ENCODE peak calls at places on chromosomes 12 and 14, in nine cellular contexts. V is PC-3, L is GM23248, B is GM23338, J is hepatocyte, Q is neural progenitor cell, I is HCT116, O is MM.1S, N is SK-N-SH. Z is an unnamed sample. For H3K79me2, the result is how much of the 10 kb centered on the place peaks cover.

GRCh38 chr12:108630481-108631207 is 3.0 kb downstream of the SELPLG start:
- DNase-seq in V (peak), L (peak), B (no peak), J (no peak), Q (no peak), I (no peak), O (no peak), N (no peak), Z (peak)

GRCh38 chr14:28083456-28083855 is 683.1 kb upstream of the FOXG1 start:
- DNase-seq in V (peak), L (no peak), B (no peak), J (no peak), Q (peak), I (no peak), O (no peak), N (no peak), Z (no peak)

GRCh38 chr14:76868453-76869170 is 42.4 kb downstream of the LRRC74A start:
- DNase-seq in V (no peak), L (no peak), B (peak), J (no peak), Q (no peak), I (no peak), O (no peak), N (no peak), Z (no peak)

GRCh38 chr14:49950275-49951250 is 57.7 kb downstream of the ARF6 start:
- DNase-seq in V (peak), L (no peak), B (no peak), J (no peak), Q (no peak), I (peak), O (no peak), N (no peak), Z (no peak)

GRCh38 chr12:55652352-55652751 is 15.7 kb downstream of the OR10P1 start:
- DNase-seq in V (no peak), L (no peak), B (no peak), J (no peak), Q (no peak), I (no peak), O (no peak), N (no peak), Z (no peak)

GRCh38 chr14:21440857-21441256 is 15.1 kb downstream of the CHD8 start:
- DNase-seq in V (no peak), L (no peak), B (no peak), J (no peak), Q (no peak), I (no peak), O (no peak), N (peak), Z (no peak)

GRCh38 chr12:121764808-121765207 is 28.7 kb downstream of the RHOF start:
- DNase-seq in V (no peak), L (no peak), B (no peak), J (no peak), Q (no peak), I (no peak), O (no peak), N (no peak), Z (no peak)

GRCh38 chr14:37864861-37865718 is 269.7 kb downstream of the TTC6 start:
- DNase-seq in V (peak), L (peak), B (no peak), J (peak), Q (no peak), I (no peak), O (no peak), N (no peak), Z (no peak)

GRCh38 chr14:55609681-55610080 is 29.7 kb downstream of the KTN1 start:
- DNase-seq in V (peak), L (peak), B (peak), J (no peak), Q (peak), I (no peak), O (no peak), N (no peak), Z (no peak)

GRCh38 chr14:101478096-101478495 is 83.2 kb upstream of the DIO3 start:
- DNase-seq in V (no peak), L (no peak), B (no peak), J (no peak), Q (no peak), I (no peak), O (no peak), N (no peak), Z (no peak)

GRCh38 chr12:8052679-8053078 is 13.5 kb downstream of the C3AR1 start:
- DNase-seq in V (no peak), L (no peak), B (no peak), J (no peak), Q (no peak), I (no peak), O (no peak), N (no peak), Z (no peak)

GRCh38 chr12:32312049-32312670 is 87.2 kb upstream of the FGD4 start:
- DNase-seq in V (peak), L (peak), B (peak), J (peak), Q (peak), I (peak), O (peak), N (peak), Z (peak)

GRCh38 chr14:81509838-81510452 is 23.7 kb downstream of the SEL1L start:
- DNase-seq in V (no peak), L (peak), B (peak), J (no peak), Q (no peak), I (no peak), O (no peak), N (no peak), Z (no peak)

GRCh38 chr12:52305921-52306705 is 14.8 kb upstream of the KRT81 start:
- DNase-seq in V (no peak), L (no peak), B (peak), J (no peak), Q (no peak), I (no peak), O (no peak), N (no peak), Z (no peak)

GRCh38 chr12:116314477-116314876 is 37.0 kb upstream of the MED13L start:
- DNase-seq in V (no peak), L (no peak), B (no peak), J (no peak), Q (no peak), I (no peak), O (no peak), N (no peak), Z (no peak)

GRCh38 chr14:51607677-51608076 is 44.0 kb upstream of the FRMD6 start:
- DNase-seq in V (no peak), L (peak), B (no peak), J (peak), Q (no peak), I (no peak), O (no peak), N (no peak), Z (no peak)
- TF ChIP-seq EZH2phosphoT487 in V (no peak), L (peak), B (no peak), J (no peak), Q (no peak), I (no peak), O (no peak), N (no peak), Z (no peak)

DNA sequence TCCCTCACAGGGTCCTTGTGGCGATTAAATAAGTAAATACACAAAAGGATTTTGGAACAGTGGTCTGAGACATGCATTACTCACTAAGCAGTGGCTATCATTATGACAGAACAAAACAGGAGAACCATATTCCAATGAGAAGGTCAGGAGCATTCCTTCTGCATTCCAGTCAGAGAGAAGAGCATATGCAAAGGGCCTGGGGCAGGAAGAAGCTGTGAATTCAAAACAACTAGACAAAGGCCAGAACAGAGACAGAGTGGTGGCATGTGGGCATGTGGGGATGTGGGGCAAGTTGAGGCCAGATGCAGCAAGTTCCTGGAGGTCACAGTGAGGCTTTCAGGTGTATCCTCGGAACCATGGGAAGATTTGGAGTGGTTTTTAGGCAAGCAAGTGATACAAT is 70.1 kb upstream of the VRK1 start:
- DNase-seq in V (no peak), L (no peak), B (peak), J (no peak), Q (no peak), I (no peak), O (no peak), N (no peak), Z (no peak)
- H3K79me2 ChIP-seq in V (under half), L (under half), B (under half), J (under half), Q (under half), I (under half), O (under half), N (under half), Z (under half)

GRCh38 chr12:28051516-28052456 is 79.3 kb upstream of the PTHLH start:
- DNase-seq in V (no peak), L (peak), B (no peak), J (no peak), Q (no peak), I (no peak), O (no peak), N (no peak), Z (no peak)

GRCh38 chr12:28054583-28054982 is 82.0 kb upstream of the PTHLH start:
- DNase-seq in V (no peak), L (no peak), B (no peak), J (no peak), Q (no peak), I (no peak), O (no peak), N (no peak), Z (no peak)

GRCh38 chr12:28050606-28051005 is 78.1 kb upstream of the PTHLH start:
- DNase-seq in V (peak), L (peak), B (no peak), J (no peak), Q (no peak), I (no peak), O (no peak), N (no peak), Z (no peak)
- TF ChIP-seq EZH2phosphoT487 in V (no peak), L (no peak), B (no peak), J (no peak), Q (no peak), I (no peak), O (no peak), N (no peak), Z (no peak)

DNA sequence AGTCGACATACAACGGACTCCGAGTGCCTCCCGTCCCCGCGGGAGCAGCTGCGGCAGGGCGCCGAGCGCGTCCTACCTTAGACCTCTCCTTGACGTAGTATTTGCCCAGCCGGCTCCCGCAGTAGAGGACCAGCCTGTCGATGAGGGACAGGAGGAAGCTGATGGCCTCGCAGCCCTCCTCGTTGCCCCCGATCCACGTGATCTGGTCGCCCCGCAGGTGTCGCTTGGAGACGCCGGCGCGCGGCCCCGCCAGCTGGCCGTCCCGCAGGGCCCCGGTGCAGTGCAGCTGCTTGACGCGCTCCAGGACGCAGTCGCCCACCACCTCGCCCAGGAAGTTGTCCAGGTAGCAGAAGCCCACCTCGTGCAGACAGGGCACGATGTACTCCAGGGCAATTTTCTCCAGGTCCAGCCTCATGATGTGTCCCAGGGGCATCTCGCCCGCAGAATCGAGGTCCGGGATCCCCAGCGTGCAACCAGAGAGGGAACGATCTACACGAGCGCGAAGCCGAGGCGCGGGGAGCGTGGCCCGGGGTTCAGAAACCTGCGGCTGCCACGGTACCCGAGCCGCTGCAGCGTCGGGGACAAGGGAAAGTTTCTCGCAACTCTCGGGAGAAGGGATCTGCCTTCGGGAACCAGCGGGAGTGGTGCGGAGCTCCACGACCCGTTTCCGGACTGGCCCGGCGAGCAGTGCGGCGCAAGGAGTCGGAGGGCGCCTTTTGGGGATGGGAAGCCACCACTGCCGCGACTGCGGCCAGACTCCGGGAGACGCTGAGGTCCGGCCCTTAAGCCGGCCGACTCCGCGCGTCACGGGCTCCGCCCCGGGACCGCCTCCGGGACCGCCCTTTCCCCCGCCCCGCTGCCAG is at the start of gene EGLN3:
- DNase-seq in V (peak), L (peak), B (peak), J (peak), Q (peak), I (peak), O (peak), N (peak), Z (no peak)
- H3K79me2 ChIP-seq in V (under half), L (under half), B (under half), J (under half), Q (half or more), I (under half), O (under half), N (under half), Z (under half)

GRCh38 chr14:33675415-33676130 is 275.3 kb downstream of the EGLN3 start:
- DNase-seq in V (peak), L (peak), B (no peak), J (no peak), Q (no peak), I (no peak), O (no peak), N (no peak), Z (no peak)

GRCh38 chr14:33678012-33678411 is 272.9 kb downstream of the EGLN3 start:
- DNase-seq in V (no peak), L (no peak), B (no peak), J (no peak), Q (no peak), I (no peak), O (no peak), N (no peak), Z (no peak)

GRCh38 chr14:33679025-33679424 is 271.8 kb downstream of the EGLN3 start:
- DNase-seq in V (no peak), L (no peak), B (no peak), J (no peak), Q (no peak), I (no peak), O (no peak), N (no peak), Z (no peak)

GRCh38 chr14:33674716-33675115 is 276.2 kb downstream of the EGLN3 start:
- DNase-seq in V (no peak), L (no peak), B (no peak), J (no peak), Q (no peak), I (no peak), O (no peak), N (no peak), Z (no peak)

DNA sequence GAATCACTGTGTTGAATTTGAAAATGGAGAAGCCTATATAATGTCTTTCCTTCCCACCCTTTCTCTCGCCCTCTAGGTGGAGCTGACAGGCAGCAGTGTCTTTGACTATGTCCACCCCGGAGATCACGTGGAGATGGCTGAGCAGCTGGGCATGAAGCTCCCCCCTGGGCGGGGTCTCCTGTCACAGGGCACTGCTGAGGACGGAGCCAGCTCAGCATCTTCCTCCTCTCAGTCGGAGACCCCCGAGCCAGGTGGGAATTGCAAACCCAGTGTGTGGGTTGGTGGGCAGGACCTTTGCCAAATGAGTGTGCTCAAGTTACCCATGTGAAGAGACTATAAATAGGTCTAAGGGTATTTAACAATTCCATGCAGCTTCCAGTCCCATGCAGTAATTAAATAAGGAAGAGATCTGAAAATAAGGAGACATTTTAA is 274.7 kb downstream of the EGLN3 start:
- DNase-seq in V (peak), L (peak), B (peak), J (peak), Q (peak), I (peak), O (peak), N (peak), Z (no peak)
- TF ChIP-seq EZH2phosphoT487 in V (no peak), L (no peak), B (no peak), J (no peak), Q (no peak), I (no peak), O (no peak), N (no peak), Z (no peak)

DNA sequence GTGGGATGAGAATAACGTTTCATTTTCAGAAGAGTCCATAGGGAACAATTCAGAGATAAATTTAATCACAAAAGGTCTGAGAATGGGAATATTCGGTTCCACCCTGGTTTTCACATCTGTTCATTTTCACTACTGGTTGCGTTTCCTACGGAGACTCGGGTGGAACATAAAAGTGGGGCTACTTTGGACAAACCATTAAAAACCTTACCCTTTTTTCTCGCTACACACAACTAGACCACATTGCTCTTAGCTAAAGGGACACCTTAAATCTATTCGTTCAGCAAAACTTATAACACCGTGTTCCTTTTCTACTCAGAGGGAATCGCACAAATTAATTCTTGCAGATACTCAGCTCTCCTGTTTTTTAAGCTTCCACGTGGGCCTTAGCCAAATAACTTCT is 1.0 kb upstream of the SUDS3 start:
- DNase-seq in V (no peak), L (peak), B (no peak), J (no peak), Q (no peak), I (no peak), O (no peak), N (no peak), Z (no peak)
- H3K79me2 ChIP-seq in V (half or more), L (half or more), B (under half), J (half or more), Q (under half), I (under half), O (under half), N (half or more), Z (under half)

DNA sequence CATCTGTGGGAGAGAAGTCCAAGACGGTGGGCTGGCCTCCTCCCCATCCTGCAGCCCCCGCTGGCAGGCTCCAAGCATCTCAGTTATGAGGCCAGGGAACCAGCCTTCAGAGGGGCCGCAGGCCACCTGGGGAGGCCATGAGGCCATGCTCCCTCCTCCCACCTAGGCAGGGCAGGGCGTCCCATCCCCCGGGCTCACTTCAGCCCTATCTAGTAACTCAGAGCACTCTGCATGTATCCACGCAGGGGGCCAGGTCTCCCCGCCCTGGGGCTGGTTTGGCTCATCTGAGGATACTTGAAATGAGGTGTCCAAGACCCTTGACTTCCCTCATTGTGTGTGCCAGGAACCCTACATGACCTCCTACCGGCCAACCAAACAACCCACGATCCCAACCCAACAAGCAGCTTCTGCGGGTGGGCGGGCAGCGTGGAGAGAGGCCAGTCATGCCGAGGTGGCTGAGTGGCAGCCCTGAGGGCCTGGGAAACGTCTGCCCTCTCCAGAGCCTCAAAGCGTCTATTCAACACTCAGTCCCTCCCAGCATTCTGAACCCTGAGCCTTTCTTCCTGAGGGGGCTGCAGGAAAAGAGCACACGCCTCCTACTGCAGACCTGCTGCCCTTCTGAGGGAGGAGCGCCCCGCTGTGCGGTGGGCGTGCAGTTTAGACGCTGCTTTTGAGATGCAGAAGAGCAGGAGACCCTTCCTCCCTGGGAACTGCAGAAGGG is 16.8 kb downstream of the ISCA2 start:
- DNase-seq in V (no peak), L (peak), B (no peak), J (no peak), Q (peak), I (no peak), O (no peak), N (no peak), Z (no peak)
- TF ChIP-seq EZH2phosphoT487 in V (no peak), L (no peak), B (no peak), J (no peak), Q (no peak), I (no peak), O (no peak), N (no peak), Z (no peak)

GRCh38 chr14:99205086-99205688 is 66.8 kb downstream of the BCL11B start:
- DNase-seq in V (no peak), L (no peak), B (no peak), J (no peak), Q (no peak), I (no peak), O (no peak), N (no peak), Z (no peak)

GRCh38 chr14:99202516-99202915 is 69.5 kb downstream of the BCL11B start:
- DNase-seq in V (no peak), L (no peak), B (no peak), J (no peak), Q (no peak), I (no peak), O (no peak), N (no peak), Z (no peak)

GRCh38 chr14:99206053-99206452 is 65.9 kb downstream of the BCL11B start:
- DNase-seq in V (no peak), L (no peak), B (no peak), J (no peak), Q (no peak), I (no peak), O (no peak), N (no peak), Z (no peak)

GRCh38 chr14:99203080-99203479 is 68.9 kb downstream of the BCL11B start:
- DNase-seq in V (no peak), L (no peak), B (no peak), J (no peak), Q (no peak), I (no peak), O (no peak), N (no peak), Z (no peak)

GRCh38 chr14:99203801-99204200 is 68.2 kb downstream of the BCL11B start:
- DNase-seq in V (no peak), L (no peak), B (no peak), J (no peak), Q (no peak), I (no peak), O (no peak), N (no peak), Z (no peak)
- H3K79me2 ChIP-seq in V (under half), L (under half), B (half or more), J (under half), Q (under half), I (under half), O (under half), N (under half), Z (under half)

Z was measured in OCI-LY7.